ENCODE peak calls at places on chromosomes 11 and 22, in six cellular contexts. B is A549, W is endothelial cell of umbilical vein, C is GM12878, M is HepG2, K is K562. P is an unnamed sample.

GRCh38 chr11:28536504-28537267 is 428.5 kb downstream of the METTL15 start:
- DNase-seq in W (no peak), C (no peak), K (no peak), B (no peak), M (no peak), P (no peak)

GRCh38 chr22:45604239-45604711 is 67.4 kb upstream of the ATXN10 start:
- DNase-seq in K (no peak), C (no peak), M (no peak), B (peak), W (no peak), P (peak)

GRCh38 chr11:57645716-57646085 is 4.0 kb downstream of the YPEL4 start:
- DNase-seq in W (no peak), M (no peak), C (no peak), B (no peak), K (no peak), P (no peak)

GRCh38 chr11:47992959-47993820 is 12.8 kb downstream of the PTPRJ start:
- DNase-seq in B (peak), C (no peak), K (peak), M (no peak), W (peak), P (peak)

GRCh38 chr22:22810018-22810427 is 77.6 kb upstream of the IGLL5 start:
- DNase-seq in B (peak), W (peak), K (peak), M (peak), C (no peak), P (peak)

GRCh38 chr11:72813740-72814138 is 472 bp upstream of the ATG16L2 start:
- DNase-seq in K (peak), B (peak), W (no peak), M (peak), C (no peak), P (no peak)

GRCh38 chr11:104907521-104908185 is 9.4 kb upstream of the CASP12 start:
- DNase-seq in M (no peak), B (no peak), C (no peak), W (no peak), K (no peak), P (no peak)

GRCh38 chr11:35567737-35568465 is 42.5 kb upstream of the PAMR1 start:
- DNase-seq in B (peak), K (no peak), M (no peak), C (no peak), W (no peak), P (no peak)

GRCh38 chr22:47012589-47013365 is 250.3 kb downstream of the TBC1D22A start:
- DNase-seq in B (no peak), C (no peak), M (peak), K (peak), W (no peak), P (no peak)

GRCh38 chr11:2870955-2871720 is 14.4 kb downstream of the CDKN1C start:
- DNase-seq in W (no peak), B (no peak), C (no peak), K (no peak), M (no peak), P (no peak)

GRCh38 chr11:82927264-82927880 is 25.8 kb downstream of the DDIAS start:
- DNase-seq in B (peak), K (peak), M (peak), C (no peak), W (peak), P (peak)

GRCh38 chr11:3926458-3927095 is 71.1 kb downstream of the STIM1 start:
- DNase-seq in M (no peak), K (no peak), C (no peak), B (no peak), W (no peak), P (no peak)

GRCh38 chr11:128493570-128493965 is 93.8 kb downstream of the ETS1 start:
- DNase-seq in W (no peak), K (no peak), C (no peak), B (no peak), M (no peak), P (no peak)

GRCh38 chr11:115458877-115459276 is 45.3 kb downstream of the CADM1 start:
- DNase-seq in M (no peak), C (no peak), W (no peak), K (no peak), B (no peak), P (no peak)

GRCh38 chr22:37353839-37354238 is 71.5 kb downstream of the CYTH4 start:
- DNase-seq in K (no peak), B (no peak), M (no peak), C (no peak), W (no peak), P (no peak)

GRCh38 chr11:132036751-132037466 is 666.5 kb downstream of the NTM start:
- DNase-seq in M (no peak), B (no peak), K (no peak), C (no peak), W (no peak), P (no peak)

GRCh38 chr11:75188671-75189070 is 37.8 kb downstream of the SLCO2B1 start:
- DNase-seq in B (no peak), W (no peak), K (no peak), M (no peak), C (no peak), P (no peak)

GRCh38 chr22:22076937-22077703 is 94.5 kb upstream of the TOP3B start:
- DNase-seq in K (no peak), C (no peak), M (no peak), W (no peak), B (no peak), P (peak)

DNA sequence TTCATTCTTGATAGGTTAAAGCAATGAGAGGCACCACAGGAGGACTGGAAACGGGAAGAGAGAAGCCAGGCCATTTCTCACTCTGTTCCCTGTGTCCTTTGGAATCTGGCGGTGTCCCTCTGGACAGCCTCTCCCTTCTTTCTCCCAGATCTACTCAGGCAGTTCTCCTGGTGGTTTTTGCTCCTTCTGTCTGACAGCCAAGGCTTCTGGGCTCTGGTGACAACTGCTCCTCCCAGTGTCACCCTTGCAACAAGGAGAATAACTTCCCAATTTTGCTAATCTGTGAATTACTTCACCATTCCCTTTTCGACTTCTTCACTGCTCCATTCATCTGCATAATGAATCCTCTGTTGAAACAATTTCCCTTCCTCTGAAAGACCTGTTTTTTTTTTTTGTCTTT is 56.4 kb upstream of the PDE3B start:
- DNase-seq in C (no peak), M (no peak), K (no peak), W (no peak), B (no peak), P (no peak)
- H3K4me3 ChIP-seq in C (no peak), M (no peak), K (no peak), W (no peak), B (no peak), P (no peak)

GRCh38 chr11:65781152-65781961 is 581 bp upstream of the AP5B1 start:
- DNase-seq in C (no peak), M (peak), B (no peak), K (no peak), W (peak), P (no peak)

GRCh38 chr11:65779669-65779918 is 1.2 kb downstream of the AP5B1 start:
- DNase-seq in M (no peak), K (no peak), B (no peak), C (no peak), W (no peak), P (no peak)

GRCh38 chr11:65780770-65781151 is at the start of gene AP5B1:
- DNase-seq in W (peak), C (no peak), M (peak), K (peak), B (peak), P (peak)

GRCh38 chr11:65778901-65779668 is 1.7 kb downstream of the AP5B1 start:
- DNase-seq in B (no peak), C (no peak), M (no peak), K (no peak), W (no peak), P (no peak)

GRCh38 chr11:65779919-65780769 is 632 bp downstream of the AP5B1 start:
- DNase-seq in B (peak), M (peak), K (peak), C (peak), W (peak), P (peak)
- TF ChIP-seq POLR2A in B (peak), M (peak), K (peak), C (peak), W (no peak), P (no peak)

GRCh38 chr22:36148411-36148810 is 12.1 kb downstream of the APOL3 start:
- DNase-seq in K (no peak), M (no peak), C (no peak), B (no peak), W (no peak), P (no peak)
- TF ChIP-seq MYC in K (no peak), M (no peak), C (no peak), B (no peak), W (no peak), P (no peak)

DNA sequence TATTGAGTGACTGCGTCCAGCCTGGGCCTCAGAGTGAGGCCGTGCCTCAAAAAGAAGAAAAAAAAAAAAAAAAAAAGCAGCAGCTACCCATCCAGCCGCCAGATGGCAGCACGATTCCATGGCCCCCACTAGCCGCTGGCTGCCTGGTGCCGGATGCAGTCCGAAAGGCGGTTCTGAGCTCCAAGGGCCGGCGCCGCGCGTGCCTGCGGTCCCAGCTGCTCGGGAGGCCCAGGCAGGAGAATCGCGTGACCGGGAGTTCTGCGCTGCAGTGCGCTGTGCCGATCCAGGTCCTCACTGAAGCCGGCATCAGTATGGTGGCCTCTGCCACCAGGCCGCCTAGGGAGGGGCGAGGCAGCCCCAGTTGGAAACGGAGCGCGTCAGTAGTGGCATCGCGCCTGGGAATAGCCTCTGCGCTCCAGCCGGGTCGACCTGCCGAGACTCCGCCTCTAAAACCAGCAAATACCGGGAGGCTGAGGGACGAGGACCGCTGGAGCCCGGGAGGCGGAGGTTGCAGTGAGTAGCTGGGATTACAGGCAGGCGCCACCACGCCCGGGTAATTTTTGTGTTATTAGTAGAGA is 19.3 kb downstream of the SCARF2 start:
- DNase-seq in C (no peak), K (peak), M (peak), W (peak), B (peak), P (peak)
- H3K4me3 ChIP-seq in C (peak), K (peak), M (peak), W (peak), B (peak), P (no peak)

GRCh38 chr11:78188809-78189724 is at the start of gene USP35:
- DNase-seq in C (no peak), B (no peak), M (no peak), W (no peak), K (no peak), P (no peak)

GRCh38 chr11:78189851-78190250 is 1.1 kb downstream of the USP35 start:
- DNase-seq in W (no peak), K (peak), B (no peak), M (no peak), C (no peak), P (peak)

GRCh38 chr11:78190374-78190773 is 1.7 kb downstream of the USP35 start:
- DNase-seq in C (peak), B (no peak), K (no peak), M (no peak), W (no peak), P (no peak)

GRCh38 chr11:78187366-78188011 is 937 bp downstream of the KCTD21 start:
- DNase-seq in K (no peak), W (no peak), B (no peak), M (no peak), C (no peak), P (no peak)

GRCh38 chr11:78188012-78188808 is at the start of gene KCTD21:
- DNase-seq in M (peak), C (peak), K (peak), B (peak), W (peak), P (peak)
- TF ChIP-seq POLR2A in M (no peak), C (peak), K (peak), B (peak), W (peak), P (peak)

DNA sequence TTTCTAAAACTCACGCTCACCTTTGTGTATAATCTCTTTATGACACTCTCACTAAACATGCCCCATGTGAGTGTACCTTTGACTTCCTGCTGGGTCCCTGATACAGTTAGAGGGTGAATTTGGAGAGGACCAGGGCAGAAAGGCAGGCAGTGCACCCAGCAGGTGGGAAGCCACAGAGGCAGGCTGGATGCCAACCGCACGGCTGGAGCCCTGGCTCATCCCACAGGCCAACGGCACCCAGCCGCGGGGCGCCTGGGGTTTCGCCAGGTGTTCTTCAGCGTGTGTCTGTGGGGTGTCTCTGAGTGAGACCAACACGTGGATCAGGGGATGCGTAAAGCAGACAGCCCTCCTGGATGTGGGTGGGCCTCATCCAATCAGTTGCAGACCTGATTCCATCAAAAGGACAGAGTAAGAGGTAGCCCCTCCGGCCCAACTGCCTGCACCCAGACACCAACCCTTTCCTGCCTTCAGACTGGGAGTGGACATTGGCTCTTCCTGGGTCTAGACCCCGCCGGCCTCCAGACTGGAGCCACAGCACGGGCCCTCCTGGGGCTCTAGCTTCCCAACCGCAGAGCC is 51.6 kb downstream of the DHCR7 start:
- DNase-seq in W (no peak), M (no peak), B (no peak), C (no peak), K (no peak), P (no peak)
- TF ChIP-seq MYC in W (no peak), M (no peak), B (no peak), C (no peak), K (no peak), P (no peak)

GRCh38 chr11:109972181-109972715 is 120.9 kb upstream of the ZC3H12C start:
- DNase-seq in K (no peak), W (no peak), M (no peak), B (no peak), C (peak), P (no peak)
- H3K4me3 ChIP-seq in K (no peak), W (no peak), M (no peak), B (no peak), C (peak), P (no peak)

DNA sequence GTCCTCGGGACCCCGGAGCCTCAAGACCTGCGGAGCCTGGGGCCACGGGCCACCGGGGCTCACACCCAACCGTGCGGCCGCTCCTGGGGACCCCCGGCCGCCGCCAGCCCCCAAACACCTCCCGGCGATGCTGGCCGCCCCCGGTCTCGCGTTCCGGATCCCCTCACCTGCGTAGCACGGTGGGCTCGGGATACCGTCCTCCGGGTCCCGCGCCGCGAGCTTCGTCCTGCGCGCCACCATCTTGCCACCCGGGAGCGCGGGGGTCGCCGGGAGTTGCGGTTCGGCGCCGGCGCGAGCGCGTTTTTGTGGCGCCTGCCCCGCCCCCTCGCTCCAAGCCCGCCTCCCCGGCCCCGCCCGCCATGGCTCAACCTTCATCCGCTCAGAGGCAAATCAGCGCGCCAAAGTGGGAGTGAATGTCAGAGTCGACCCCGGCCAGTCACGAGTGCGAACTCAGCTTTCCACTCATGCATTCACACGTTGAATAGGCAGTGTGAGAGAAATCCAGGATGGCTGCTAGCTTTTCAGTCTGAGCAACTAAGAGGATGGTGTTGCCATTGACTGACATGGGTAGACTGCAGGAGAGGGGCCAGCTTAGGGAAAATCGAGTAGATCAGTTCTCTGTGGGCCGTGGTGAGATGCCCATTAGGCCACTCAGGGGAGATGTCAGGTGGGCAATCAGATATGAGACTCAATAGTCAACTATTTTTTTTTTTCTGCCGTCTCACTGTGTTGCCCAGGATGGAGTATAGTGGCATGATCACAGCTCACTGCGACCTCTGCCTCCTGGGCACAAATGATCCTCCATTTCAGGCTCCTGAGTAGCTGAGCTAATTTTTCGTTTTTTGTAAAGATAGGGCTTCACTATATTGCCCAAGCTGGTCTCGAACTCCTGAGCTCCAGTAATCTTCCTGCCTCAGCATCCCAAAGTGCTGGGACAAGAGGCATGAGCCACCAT is 28.3 kb downstream of the SERHL2 start:
- DNase-seq in W (peak), M (peak), C (peak), B (peak), K (peak), P (peak)
- TF ChIP-seq POLR2A in W (peak), M (peak), C (peak), B (peak), K (peak), P (peak)

GRCh38 chr11:33448461-33449130 is 191.4 kb downstream of the HIPK3 start:
- DNase-seq in K (no peak), C (no peak), M (no peak), B (no peak), W (peak), P (no peak)

GRCh38 chr11:33444835-33445594 is 187.8 kb downstream of the HIPK3 start:
- DNase-seq in C (no peak), W (peak), M (no peak), K (no peak), B (no peak), P (no peak)

GRCh38 chr11:33443684-33444083 is 186.5 kb downstream of the HIPK3 start:
- DNase-seq in K (no peak), C (no peak), W (no peak), B (no peak), M (no peak), P (no peak)

GRCh38 chr11:33449798-33450197 is 192.6 kb downstream of the HIPK3 start:
- DNase-seq in W (no peak), B (peak), K (no peak), C (no peak), M (no peak), P (no peak)

GRCh38 chr11:33445761-33446161 is 188.6 kb downstream of the HIPK3 start:
- DNase-seq in M (peak), B (peak), C (no peak), K (no peak), W (no peak), P (no peak)
- TF ChIP-seq MYC in M (no peak), B (no peak), C (no peak), K (no peak), W (no peak), P (no peak)

GRCh38 chr11:79512706-79513469 is 72.1 kb upstream of the TENM4 start:
- DNase-seq in K (no peak), W (no peak), B (no peak), M (no peak), C (no peak), P (no peak)
- H3K4me3 ChIP-seq in K (no peak), W (no peak), B (no peak), M (no peak), C (no peak), P (no peak)

P was measured in NB4.